ENCODE peak calls at places on chromosomes 4 and X, in eight cellular contexts. One of them, this sample, is unnamed.

GRCh38 chr4:186018261-186018660 is 50.7 kb upstream of the TLR3 start:
- DNase-seq in cardiac septum: no peak
- DNase-seq in H4: no peak
- DNase-seq in progenitor cell of endocrine pancreas: no peak
- DNase-seq in body of pancreas: no peak
- DNase-seq in NCI-H345: no peak
- DNase-seq in activated CD4-positive, alpha-beta T cell treated with anti-CD3 and anti-CD28 coated beads for 24 hours: no peak
- DNase-seq in activated effector memory CD4-positive, alpha-beta T cell treated with Interleukin-2 at 50 U/mL for 16 hours: no peak
- DNase-seq in this sample: no peak

GRCh38 chr4:120009731-120010130 is 56.9 kb downstream of the MAD2L1 start:
- DNase-seq in progenitor cell of endocrine pancreas: no peak
- DNase-seq in body of pancreas: no peak
- DNase-seq in activated effector memory CD4-positive, alpha-beta T cell treated with Interleukin-2 at 50 U/mL for 16 hours: no peak
- DNase-seq in cardiac septum: no peak
- DNase-seq in NCI-H345: no peak
- DNase-seq in H4: no peak
- DNase-seq in activated CD4-positive, alpha-beta T cell treated with anti-CD3 and anti-CD28 coated beads for 24 hours: no peak
- DNase-seq in this sample: no peak

GRCh38 chr4:83708500-83709175 is 172.7 kb downstream of the GPAT3 start:
- DNase-seq in activated CD4-positive, alpha-beta T cell treated with anti-CD3 and anti-CD28 coated beads for 24 hours: no peak
- DNase-seq in progenitor cell of endocrine pancreas: no peak
- DNase-seq in cardiac septum: no peak
- DNase-seq in activated effector memory CD4-positive, alpha-beta T cell treated with Interleukin-2 at 50 U/mL for 16 hours: no peak
- DNase-seq in H4: no peak
- DNase-seq in body of pancreas: no peak
- DNase-seq in NCI-H345: no peak
- DNase-seq in this sample: no peak

GRCh38 chr4:159150380-159150779 is 47.5 kb downstream of the RAPGEF2 start:
- DNase-seq in activated effector memory CD4-positive, alpha-beta T cell treated with Interleukin-2 at 50 U/mL for 16 hours: no peak
- DNase-seq in NCI-H345: no peak
- DNase-seq in body of pancreas: no peak
- DNase-seq in cardiac septum: no peak
- DNase-seq in H4: no peak
- DNase-seq in activated CD4-positive, alpha-beta T cell treated with anti-CD3 and anti-CD28 coated beads for 24 hours: no peak
- DNase-seq in progenitor cell of endocrine pancreas: no peak
- DNase-seq in this sample: no peak

GRCh38 chr4:165293927-165294649 is 33.4 kb upstream of the MSMO1 start:
- DNase-seq in body of pancreas: no peak
- DNase-seq in activated CD4-positive, alpha-beta T cell treated with anti-CD3 and anti-CD28 coated beads for 24 hours: no peak
- DNase-seq in progenitor cell of endocrine pancreas: no peak
- DNase-seq in NCI-H345: no peak
- DNase-seq in cardiac septum: no peak
- DNase-seq in H4: no peak
- DNase-seq in activated effector memory CD4-positive, alpha-beta T cell treated with Interleukin-2 at 50 U/mL for 16 hours: no peak
- DNase-seq in this sample: no peak

GRCh38 chr4:16588651-16589050 is 309.8 kb downstream of the LDB2 start:
- DNase-seq in cardiac septum: no peak
- DNase-seq in activated CD4-positive, alpha-beta T cell treated with anti-CD3 and anti-CD28 coated beads for 24 hours: no peak
- DNase-seq in body of pancreas: no peak
- DNase-seq in progenitor cell of endocrine pancreas: no peak
- DNase-seq in H4: peak
- DNase-seq in NCI-H345: no peak
- DNase-seq in activated effector memory CD4-positive, alpha-beta T cell treated with Interleukin-2 at 50 U/mL for 16 hours: no peak
- DNase-seq in this sample: no peak

GRCh38 chrX:118383120-118383519 is 37.2 kb downstream of the WDR44 start:
- DNase-seq in body of pancreas: no peak
- DNase-seq in cardiac septum: no peak
- DNase-seq in progenitor cell of endocrine pancreas: no peak
- DNase-seq in activated effector memory CD4-positive, alpha-beta T cell treated with Interleukin-2 at 50 U/mL for 16 hours: no peak
- DNase-seq in NCI-H345: no peak
- DNase-seq in H4: no peak
- DNase-seq in activated CD4-positive, alpha-beta T cell treated with anti-CD3 and anti-CD28 coated beads for 24 hours: no peak
- DNase-seq in this sample: no peak

GRCh38 chrX:156008915-156009314 is 11.4 kb downstream of the IL9R start:
- DNase-seq in body of pancreas: no peak
- DNase-seq in NCI-H345: no peak
- DNase-seq in cardiac septum: no peak
- DNase-seq in H4: no peak
- DNase-seq in activated CD4-positive, alpha-beta T cell treated with anti-CD3 and anti-CD28 coated beads for 24 hours: no peak
- DNase-seq in progenitor cell of endocrine pancreas: no peak
- DNase-seq in activated effector memory CD4-positive, alpha-beta T cell treated with Interleukin-2 at 50 U/mL for 16 hours: no peak
- DNase-seq in this sample: no peak

GRCh38 chrX:30957753-30958152 is 68.7 kb upstream of the TAB3 start:
- DNase-seq in body of pancreas: no peak
- DNase-seq in NCI-H345: no peak
- DNase-seq in activated CD4-positive, alpha-beta T cell treated with anti-CD3 and anti-CD28 coated beads for 24 hours: no peak
- DNase-seq in H4: peak
- DNase-seq in activated effector memory CD4-positive, alpha-beta T cell treated with Interleukin-2 at 50 U/mL for 16 hours: no peak
- DNase-seq in cardiac septum: no peak
- DNase-seq in progenitor cell of endocrine pancreas: no peak
- DNase-seq in this sample: no peak

GRCh38 chrX:152165033-152165743 is 26.8 kb upstream of the MAGEA10 start:
- DNase-seq in body of pancreas: no peak
- DNase-seq in NCI-H345: no peak
- DNase-seq in progenitor cell of endocrine pancreas: no peak
- DNase-seq in activated effector memory CD4-positive, alpha-beta T cell treated with Interleukin-2 at 50 U/mL for 16 hours: no peak
- DNase-seq in H4: no peak
- DNase-seq in cardiac septum: no peak
- DNase-seq in activated CD4-positive, alpha-beta T cell treated with anti-CD3 and anti-CD28 coated beads for 24 hours: no peak
- DNase-seq in this sample: no peak

GRCh38 chrX:15143050-15143824 is 126.6 kb downstream of the ASB9 start:
- DNase-seq in NCI-H345: peak
- DNase-seq in body of pancreas: peak
- DNase-seq in progenitor cell of endocrine pancreas: no peak
- DNase-seq in cardiac septum: no peak
- DNase-seq in activated CD4-positive, alpha-beta T cell treated with anti-CD3 and anti-CD28 coated beads for 24 hours: peak
- DNase-seq in H4: peak
- DNase-seq in activated effector memory CD4-positive, alpha-beta T cell treated with Interleukin-2 at 50 U/mL for 16 hours: no peak
- DNase-seq in this sample: no peak

GRCh38 chr4:87087015-87087920 is 133.2 kb downstream of the KLHL8 start:
- DNase-seq in body of pancreas: no peak
- DNase-seq in activated CD4-positive, alpha-beta T cell treated with anti-CD3 and anti-CD28 coated beads for 24 hours: no peak
- DNase-seq in activated effector memory CD4-positive, alpha-beta T cell treated with Interleukin-2 at 50 U/mL for 16 hours: no peak
- DNase-seq in NCI-H345: no peak
- DNase-seq in cardiac septum: no peak
- DNase-seq in H4: no peak
- DNase-seq in progenitor cell of endocrine pancreas: no peak
- DNase-seq in this sample: no peak

GRCh38 chr4:134663742-134664141 is 462.2 kb upstream of the PABPC4L start:
- DNase-seq in body of pancreas: no peak
- DNase-seq in activated CD4-positive, alpha-beta T cell treated with anti-CD3 and anti-CD28 coated beads for 24 hours: no peak
- DNase-seq in progenitor cell of endocrine pancreas: no peak
- DNase-seq in H4: no peak
- DNase-seq in cardiac septum: no peak
- DNase-seq in activated effector memory CD4-positive, alpha-beta T cell treated with Interleukin-2 at 50 U/mL for 16 hours: no peak
- DNase-seq in NCI-H345: no peak
- DNase-seq in this sample: no peak

This sample was measured in mesenteric fat pad.